ENCODE peak calls at places on chromosome 1, in seven cellular contexts. U is NCI-H1930, M is HTR-8/SVneo, Z is foreskin fibroblast, R is neuronal stem cell, I is upper lobe of right lung, K is B cell. S is an unnamed sample.

GRCh38 chr1:19799233-19799876 is 361 bp downstream of the TMCO4 start:
- DNase-seq in Z (peak; percentile 35), U (peak; percentile 8), R (no peak), M (peak; percentile 51), I (peak; percentile 90), K (peak; percentile 54), S (no peak)

GRCh38 chr1:223363856-223364684 is at the start of gene SUSD4:
- DNase-seq in I (peak; percentile 85), K (no peak), U (peak; percentile 91), M (peak; percentile 11), R (peak; percentile 69), Z (no peak), S (no peak)

GRCh38 chr1:51237313-51237700 is 1.2 kb downstream of the RNF11 start:
- DNase-seq in K (no peak), Z (no peak), M (no peak), I (no peak), U (no peak), R (no peak), S (no peak)

GRCh38 chr1:163168053-163168452 is 34.7 kb downstream of the RGS5 start:
- DNase-seq in K (no peak), M (peak; percentile 55), R (no peak), Z (peak; percentile 98), U (no peak), I (no peak), S (no peak)

GRCh38 chr1:11538886-11539285 is 59.9 kb downstream of the DISP3 start:
- DNase-seq in K (no peak), I (no peak), U (no peak), M (no peak), R (no peak), Z (no peak), S (no peak)

GRCh38 chr1:224118688-224119087 is 4.8 kb downstream of the FBXO28 start:
- DNase-seq in U (no peak), Z (no peak), K (no peak), M (no peak), I (no peak), R (no peak), S (no peak)

GRCh38 chr1:203289982-203290260 is 15.4 kb upstream of the BTG2 start:
- DNase-seq in M (no peak), Z (no peak), I (no peak), K (no peak), U (no peak), R (no peak), S (no peak)

GRCh38 chr1:228842094-228842775 is 107.0 kb downstream of the RHOU start:
- DNase-seq in R (no peak), Z (peak; percentile 50), U (no peak), I (no peak), M (peak; percentile 80), K (no peak), S (no peak)

GRCh38 chr1:202112864-202113689 is 9.6 kb upstream of the GPR37L1 start:
- DNase-seq in U (no peak), M (no peak), R (no peak), Z (no peak), I (no peak), K (no peak), S (no peak)

GRCh38 chr1:30905898-30906620 is 2.5 kb downstream of the SDC3 start:
- DNase-seq in Z (no peak), R (no peak), K (peak; percentile 37), M (no peak), U (no peak), I (no peak), S (no peak)

GRCh38 chr1:156814571-156815260 is 1.9 kb downstream of the SH2D2A start:
- DNase-seq in M (no peak), R (no peak), U (no peak), I (no peak), Z (no peak), K (no peak), S (no peak)

GRCh38 chr1:233326995-233327937 is at the start of gene MAP3K21:
- DNase-seq in K (peak; percentile 98), I (peak; percentile 99), R (peak; percentile 59), U (peak; percentile 67), M (peak; percentile 87), Z (no peak), S (peak; percentile 68)

S was measured in SHP77 treated with DMSO at 0.1 percent for 48 hours.